ENCODE peak calls at places on chromosomes 2 and 18, in six cellular contexts. A is amniotic stem cell, W is HFF-Myc, V is Calu3, M is H9, Y is SW 1271. H is an unnamed sample.

GRCh38 chr2:59830601-59831000 is 722.9 kb downstream of the BCL11A start:
- DNase-seq in A (no peak), W (no peak), V (no peak), M (no peak), Y (no peak), H (no peak)

GRCh38 chr2:189474526-189474925 is 33.3 kb downstream of the WDR75 start:
- DNase-seq in A (no peak), W (no peak), V (no peak), M (no peak), Y (no peak), H (no peak)

GRCh38 chr18:11147962-11148654 is 1.3 kb downstream of the PIEZO2 start:
- DNase-seq in A (no peak), W (no peak), V (no peak), M (peak), Y (no peak), H (no peak)

GRCh38 chr2:27963454-27963853 is 72.9 kb downstream of the BABAM2 start:
- DNase-seq in A (no peak), W (no peak), V (no peak), M (no peak), Y (no peak), H (no peak)

GRCh38 chr18:3595282-3596273 is 145.6 kb downstream of the TGIF1 start:
- DNase-seq in A (peak), W (peak), V (peak), M (no peak), Y (peak), H (peak)

GRCh38 chr2:174778479-174778962 is 14.2 kb upstream of the CHRNA1 start:
- DNase-seq in A (no peak), W (peak), V (peak), M (no peak), Y (no peak), H (peak)

GRCh38 chr2:54903736-54904554 is 146.3 kb downstream of the RTN4 start:
- DNase-seq in A (peak), W (peak), V (peak), M (no peak), Y (peak), H (peak)

GRCh38 chr18:61531182-61531581 is 198.0 kb downstream of the CDH20 start:
- DNase-seq in A (no peak), W (no peak), V (no peak), M (no peak), Y (no peak), H (peak)

GRCh38 chr2:25592766-25593292 is 80.5 kb downstream of the DTNB start:
- DNase-seq in A (no peak), W (no peak), V (no peak), M (no peak), Y (no peak), H (no peak)

GRCh38 chr18:2050702-2051201 is 520.6 kb downstream of the METTL4 start:
- DNase-seq in A (no peak), W (no peak), V (peak), M (no peak), Y (no peak), H (peak)

GRCh38 chr2:218006741-218007140 is 3.9 kb upstream of the TNS1 start:
- DNase-seq in A (no peak), W (no peak), V (no peak), M (no peak), Y (no peak), H (peak)

GRCh38 chr2:104861295-104862060 is 7.6 kb downstream of the POU3F3 start:
- DNase-seq in A (no peak), W (no peak), V (no peak), M (peak), Y (no peak), H (no peak)

GRCh38 chr18:71398530-71398929 is 1109.7 kb downstream of the SOCS6 start:
- DNase-seq in A (no peak), W (no peak), V (peak), M (peak), Y (no peak), H (no peak)

GRCh38 chr2:198883604-198884003 is 574.1 kb downstream of the SATB2 start:
- DNase-seq in A (no peak), W (no peak), V (no peak), M (no peak), Y (no peak), H (no peak)

GRCh38 chr2:120436885-120437603 is 91.1 kb downstream of the INHBB start:
- DNase-seq in A (no peak), W (peak), V (peak), M (peak), Y (no peak), H (peak)

GRCh38 chr2:38217401-38218188 is 141.6 kb upstream of the CYP1B1 start:
- DNase-seq in A (no peak), W (no peak), V (no peak), M (no peak), Y (no peak), H (no peak)

GRCh38 chr2:65430515-65431416 is 1.6 kb downstream of the SPRED2 start:
- DNase-seq in A (no peak), W (no peak), V (peak), M (peak), Y (peak), H (peak)

GRCh38 chr2:210224660-210225460 is at the start of gene ACADL:
- DNase-seq in A (no peak), W (no peak), V (peak), M (peak), Y (no peak), H (peak)

GRCh38 chr2:46239175-46239846 is 57.9 kb upstream of the EPAS1 start:
- DNase-seq in A (no peak), W (no peak), V (no peak), M (no peak), Y (no peak), H (no peak)

GRCh38 chr2:43100883-43101662 is 125.3 kb downstream of the ZFP36L2 start:
- DNase-seq in A (no peak), W (no peak), V (peak), M (peak), Y (no peak), H (no peak)

GRCh38 chr2:196225213-196225612 is 53.8 kb upstream of the STK17B start:
- DNase-seq in A (no peak), W (no peak), V (no peak), M (no peak), Y (no peak), H (no peak)

GRCh38 chr2:235021752-235022151 is 69.9 kb downstream of the SH3BP4 start:
- DNase-seq in A (peak), W (peak), V (no peak), M (no peak), Y (peak), H (peak)

GRCh38 chr2:172021955-172022354 is 22.2 kb downstream of the METAP1D start:
- DNase-seq in A (no peak), W (no peak), V (no peak), M (no peak), Y (no peak), H (peak)

GRCh38 chr2:61855178-61855523 is 1.3 kb upstream of the FAM161A start:
- DNase-seq in A (no peak), W (no peak), V (peak), M (no peak), Y (no peak), H (peak)

GRCh38 chr2:233952335-233952734 is 35.2 kb downstream of the TRPM8 start:
- DNase-seq in A (no peak), W (no peak), V (no peak), M (no peak), Y (no peak), H (no peak)

GRCh38 chr2:85547859-85548607 is 9.1 kb downstream of the MAT2A start:
- DNase-seq in A (no peak), W (no peak), V (no peak), M (no peak), Y (no peak), H (no peak)

GRCh38 chr2:47653909-47654789 is 128.8 kb upstream of the MSH6 start:
- DNase-seq in A (no peak), W (no peak), V (peak), M (peak), Y (no peak), H (peak)

GRCh38 chr2:237115870-237116269 is 30.2 kb downstream of the COPS8 start:
- DNase-seq in A (no peak), W (no peak), V (no peak), M (no peak), Y (no peak), H (no peak)

GRCh38 chr2:159152119-159152778 is 134.3 kb downstream of the WDSUB1 start:
- DNase-seq in A (no peak), W (no peak), V (no peak), M (no peak), Y (no peak), H (no peak)

GRCh38 chr18:13587937-13588336 is 138.4 kb downstream of the FAM210A start:
- DNase-seq in A (no peak), W (no peak), V (no peak), M (no peak), Y (no peak), H (no peak)

GRCh38 chr2:3097804-3098203 is 279.8 kb downstream of the EIPR1 start:
- DNase-seq in A (no peak), W (no peak), V (no peak), M (peak), Y (no peak), H (no peak)

GRCh38 chr2:237889016-237889415 is 29.6 kb downstream of the RAMP1 start:
- DNase-seq in A (no peak), W (no peak), V (no peak), M (no peak), Y (no peak), H (no peak)

GRCh38 chr2:97742381-97742847 is 29.0 kb downstream of the ZAP70 start:
- DNase-seq in A (no peak), W (no peak), V (no peak), M (no peak), Y (peak), H (peak)

GRCh38 chr18:75654928-75655745 is 227.6 kb upstream of the SMIM21 start:
- DNase-seq in A (no peak), W (no peak), V (no peak), M (peak), Y (no peak), H (no peak)